ENCODE peak calls at places on chromosomes 6 and 20, in ten cellular contexts. X is osteocyte; S is tibial nerve; A is aorta; K is lower leg skin; C is uterus; W is GM12864; Y is lower lobe of right lung; O is GM19239; F is stimulated activated CD4-positive, alpha-beta T cell treated with anti-CD3 and anti-CD28 coated beads, Interleukin-2, amount 100 ng/mL, for 24 hours. H is an unnamed sample.

GRCh38 chr20:49979030-49979832 is 3.5 kb upstream of the SNAI1 start:
- DNase-seq in X (no peak), S (no peak), A (peak), K (no peak), C (peak), W (no peak), Y (peak), O (peak), F (peak), H (peak)

GRCh38 chr6:30935018-30935417 is 3.0 kb upstream of the SFTA2 start:
- DNase-seq in X (no peak), S (no peak), A (no peak), K (no peak), C (no peak), W (no peak), Y (peak), O (no peak), F (no peak), H (no peak)

GRCh38 chr20:22005535-22005934 is 300.1 kb downstream of the PAX1 start:
- DNase-seq in X (no peak), S (no peak), A (no peak), K (no peak), C (no peak), W (no peak), Y (no peak), O (no peak), F (no peak), H (no peak)

GRCh38 chr6:152184573-152185157 is 377.2 kb downstream of the ESR1 start:
- DNase-seq in X (no peak), S (no peak), A (no peak), K (no peak), C (no peak), W (no peak), Y (no peak), O (no peak), F (no peak), H (no peak)

GRCh38 chr6:134389129-134389528 is 71.2 kb upstream of the SGK1 start:
- DNase-seq in X (no peak), S (no peak), A (no peak), K (no peak), C (no peak), W (no peak), Y (no peak), O (no peak), F (no peak), H (no peak)

GRCh38 chr6:33770116-33770832 is 18.7 kb downstream of the LEMD2 start:
- DNase-seq in X (no peak), S (no peak), A (no peak), K (no peak), C (peak), W (no peak), Y (no peak), O (no peak), F (no peak), H (no peak)

GRCh38 chr6:23728707-23729106 is 397.3 kb upstream of the NRSN1 start:
- DNase-seq in X (no peak), S (no peak), A (no peak), K (no peak), C (no peak), W (no peak), Y (no peak), O (no peak), F (no peak), H (no peak)

GRCh38 chr6:114084327-114084890 is 113.5 kb upstream of the HDAC2 start:
- DNase-seq in X (no peak), S (no peak), A (no peak), K (no peak), C (no peak), W (no peak), Y (no peak), O (no peak), F (no peak), H (no peak)

GRCh38 chr6:84575264-84575663 is 189.1 kb downstream of the TBX18 start:
- DNase-seq in X (no peak), S (no peak), A (no peak), K (no peak), C (no peak), W (no peak), Y (no peak), O (no peak), F (no peak), H (no peak)

GRCh38 chr6:3383525-3383924 is 73.3 kb downstream of the SLC22A23 start:
- DNase-seq in X (no peak), S (no peak), A (no peak), K (peak), C (no peak), W (peak), Y (no peak), O (no peak), F (no peak), H (no peak)

GRCh38 chr6:150689900-150690590 is 90.4 kb downstream of the PLEKHG1 start:
- DNase-seq in X (no peak), S (no peak), A (no peak), K (no peak), C (no peak), W (no peak), Y (no peak), O (no peak), F (no peak), H (no peak)

GRCh38 chr20:59044295-59044694 is 1.7 kb upstream of the PRELID3B start:
- DNase-seq in X (no peak), S (no peak), A (no peak), K (no peak), C (no peak), W (no peak), Y (no peak), O (no peak), F (no peak), H (no peak)

GRCh38 chr20:14203657-14204056 is 133.8 kb downstream of the FLRT3 start:
- DNase-seq in X (no peak), S (no peak), A (no peak), K (no peak), C (no peak), W (no peak), Y (no peak), O (no peak), F (no peak), H (no peak)

GRCh38 chr6:163955131-163955530 is 540.6 kb downstream of the QKI start:
- DNase-seq in X (no peak), S (no peak), A (no peak), K (no peak), C (no peak), W (no peak), Y (no peak), O (no peak), F (no peak), H (no peak)

GRCh38 chr6:170243791-170244291 is 47.0 kb downstream of the DLL1 start:
- DNase-seq in X (no peak), S (no peak), A (peak), K (no peak), C (no peak), W (no peak), Y (no peak), O (no peak), F (no peak), H (peak)

GRCh38 chr6:30171677-30172471 is 8.5 kb downstream of the TRIM15 start:
- DNase-seq in X (no peak), S (no peak), A (no peak), K (no peak), C (no peak), W (no peak), Y (peak), O (no peak), F (no peak), H (no peak)

GRCh38 chr6:96990462-96990861 is 65.9 kb downstream of the KLHL32 start:
- DNase-seq in X (no peak), S (no peak), A (no peak), K (no peak), C (no peak), W (no peak), Y (no peak), O (no peak), F (no peak), H (peak)

GRCh38 chr6:159106627-159107241 is 61.9 kb upstream of the TAGAP start:
- DNase-seq in X (peak), S (no peak), A (peak), K (peak), C (peak), W (peak), Y (peak), O (peak), F (peak), H (peak)

GRCh38 chr6:2254747-2255146 is 9.3 kb upstream of the GMDS start:
- DNase-seq in X (no peak), S (no peak), A (no peak), K (no peak), C (no peak), W (no peak), Y (no peak), O (no peak), F (no peak), H (no peak)

GRCh38 chr6:168130168-168130651 is 51.2 kb upstream of the FRMD1 start:
- DNase-seq in X (peak), S (no peak), A (no peak), K (peak), C (no peak), W (no peak), Y (no peak), O (no peak), F (no peak), H (no peak)

GRCh38 chr20:14401479-14402138 is 64.2 kb upstream of the FLRT3 start:
- DNase-seq in X (no peak), S (no peak), A (no peak), K (no peak), C (no peak), W (no peak), Y (no peak), O (no peak), F (no peak), H (no peak)

GRCh38 chr20:37327748-37328147 is 18.2 kb upstream of the SRC start:
- DNase-seq in X (no peak), S (peak), A (peak), K (peak), C (peak), W (no peak), Y (peak), O (no peak), F (no peak), H (no peak)

GRCh38 chr6:299050-299980 is 7.0 kb downstream of the DUSP22 start:
- DNase-seq in X (peak), S (no peak), A (no peak), K (no peak), C (no peak), W (no peak), Y (no peak), O (no peak), F (no peak), H (no peak)

GRCh38 chr6:39400026-39400425 is 77.5 kb upstream of the KCNK16 start:
- DNase-seq in X (no peak), S (no peak), A (no peak), K (no peak), C (no peak), W (no peak), Y (no peak), O (no peak), F (no peak), H (no peak)

H was measured in nucleus accumbens.